ENCODE peak calls at places on chromosomes 5 and 9, in seven cellular contexts. A, P, N, J, C, Q and X are unnamed samples.

GRCh38 chr9:133711428-133712220 is 26.5 kb downstream of the SARDH start:
- DNase-seq in C (no peak), N (no peak), A (no peak), Q (no peak), P (no peak), J (no peak), X (no peak)

GRCh38 chr5:15702102-15702501 is 202.1 kb downstream of the FBXL7 start:
- DNase-seq in C (no peak), P (peak), N (no peak), A (no peak), J (no peak), Q (peak), X (no peak)

GRCh38 chr5:52869391-52869790 is 81.7 kb downstream of the ITGA1 start:
- DNase-seq in A (no peak), C (no peak), P (no peak), Q (no peak), N (no peak), J (no peak), X (no peak)

GRCh38 chr5:181052928-181053759 is 13.1 kb downstream of the BTNL9 start:
- DNase-seq in P (no peak), C (no peak), A (no peak), J (peak), Q (no peak), N (peak), X (no peak)

GRCh38 chr9:98860871-98861293 is 53.4 kb downstream of the GALNT12 start:
- DNase-seq in P (peak), A (no peak), J (peak), C (no peak), N (peak), Q (no peak), X (peak)

GRCh38 chr9:86246752-86247161 is 12.7 kb downstream of the C9orf153 start:
- DNase-seq in J (no peak), P (peak), A (no peak), C (no peak), Q (peak), N (peak), X (no peak)

GRCh38 chr5:1380011-1380817 is 35.3 kb upstream of the CLPTM1L start:
- DNase-seq in Q (peak), C (peak), J (peak), A (no peak), P (peak), N (peak), X (no peak)

GRCh38 chr5:180090098-180090768 is 18.7 kb upstream of the RNF130 start:
- DNase-seq in N (peak), P (peak), C (peak), Q (peak), J (no peak), A (peak), X (no peak)

GRCh38 chr5:88665750-88666215 is 217.2 kb downstream of the MEF2C start:
- DNase-seq in J (no peak), P (peak), A (no peak), C (no peak), N (no peak), Q (no peak), X (no peak)

GRCh38 chr5:40955313-40955712 is 46.0 kb downstream of the C7 start:
- DNase-seq in N (no peak), Q (no peak), C (no peak), J (no peak), P (no peak), A (no peak), X (no peak)

GRCh38 chr9:22211588-22212360 is 202.7 kb upstream of the CDKN2B start:
- DNase-seq in P (peak), Q (no peak), N (no peak), J (no peak), C (no peak), A (no peak), X (peak)

GRCh38 chr9:89542461-89543021 is 44.6 kb upstream of the SEMA4D start:
- DNase-seq in P (no peak), N (no peak), Q (no peak), A (no peak), C (no peak), J (no peak), X (no peak)

GRCh38 chr9:4550777-4551476 is 60.7 kb downstream of the SLC1A1 start:
- DNase-seq in N (no peak), A (no peak), C (no peak), J (no peak), P (no peak), Q (no peak), X (no peak)

GRCh38 chr9:119370816-119371215 is 1.6 kb upstream of the BRINP1 start:
- DNase-seq in A (no peak), C (no peak), Q (peak), N (peak), P (peak), J (peak), X (no peak)

GRCh38 chr5:87101321-87101720 is 166.4 kb upstream of the RASA1 start:
- DNase-seq in P (no peak), N (no peak), A (no peak), Q (no peak), C (no peak), J (no peak), X (no peak)

GRCh38 chr9:95999390-95999789 is 123.9 kb downstream of the ERCC6L2 start:
- DNase-seq in J (no peak), C (no peak), Q (no peak), P (no peak), A (no peak), N (no peak), X (no peak)

GRCh38 chr9:105280730-105281129 is 36.3 kb downstream of the SLC44A1 start:
- DNase-seq in C (no peak), Q (no peak), J (no peak), N (no peak), A (no peak), P (no peak), X (no peak)